ENCODE peak calls at places on chromosome 14, in seven cellular contexts. One of them, this sample, is unnamed.

GRCh38 chr14:94581127-94581999 is at the start of gene SERPINA5:
- DNase-seq in central memory CD4-positive, alpha-beta T cell: no peak
- DNase-seq in H54: peak
- DNase-seq in A172: peak
- DNase-seq in non-pigmented ciliary epithelial cell: no peak
- DNase-seq in NK-92 treated with Interleukin-12 subunit alpha and Interleukin-12 subunit beta, amount 100 ng/mL, for 24 hours: no peak
- DNase-seq in lower leg skin: peak
- DNase-seq in this sample: no peak

GRCh38 chr14:81534510-81535074 is 939 bp upstream of the SEL1L start:
- DNase-seq in non-pigmented ciliary epithelial cell: no peak
- DNase-seq in A172: no peak
- DNase-seq in NK-92 treated with Interleukin-12 subunit alpha and Interleukin-12 subunit beta, amount 100 ng/mL, for 24 hours: no peak
- DNase-seq in central memory CD4-positive, alpha-beta T cell: no peak
- DNase-seq in lower leg skin: no peak
- DNase-seq in H54: no peak
- DNase-seq in this sample: no peak

GRCh38 chr14:105855893-105856675 is 329.7 kb downstream of the TMEM121 start:
- DNase-seq in central memory CD4-positive, alpha-beta T cell: no peak
- DNase-seq in A172: no peak
- DNase-seq in non-pigmented ciliary epithelial cell: no peak
- DNase-seq in H54: no peak
- DNase-seq in lower leg skin: peak
- DNase-seq in NK-92 treated with Interleukin-12 subunit alpha and Interleukin-12 subunit beta, amount 100 ng/mL, for 24 hours: no peak
- DNase-seq in this sample: no peak

GRCh38 chr14:50342211-50343080 is 30.3 kb downstream of the DMAC2L start:
- DNase-seq in H54: no peak
- DNase-seq in A172: peak
- DNase-seq in lower leg skin: peak
- DNase-seq in non-pigmented ciliary epithelial cell: no peak
- DNase-seq in central memory CD4-positive, alpha-beta T cell: no peak
- DNase-seq in NK-92 treated with Interleukin-12 subunit alpha and Interleukin-12 subunit beta, amount 100 ng/mL, for 24 hours: peak
- DNase-seq in this sample: peak

GRCh38 chr14:105549481-105549880 is 23.1 kb downstream of the TMEM121 start:
- DNase-seq in A172: no peak
- DNase-seq in lower leg skin: no peak
- DNase-seq in central memory CD4-positive, alpha-beta T cell: no peak
- DNase-seq in non-pigmented ciliary epithelial cell: no peak
- DNase-seq in NK-92 treated with Interleukin-12 subunit alpha and Interleukin-12 subunit beta, amount 100 ng/mL, for 24 hours: no peak
- DNase-seq in H54: no peak
- DNase-seq in this sample: no peak

GRCh38 chr14:74584966-74585365 is 27.1 kb downstream of the LTBP2 start:
- DNase-seq in lower leg skin: no peak
- DNase-seq in A172: no peak
- DNase-seq in non-pigmented ciliary epithelial cell: no peak
- DNase-seq in central memory CD4-positive, alpha-beta T cell: no peak
- DNase-seq in H54: no peak
- DNase-seq in NK-92 treated with Interleukin-12 subunit alpha and Interleukin-12 subunit beta, amount 100 ng/mL, for 24 hours: no peak
- DNase-seq in this sample: no peak

GRCh38 chr14:58572092-58572853 is 65.5 kb upstream of the DACT1 start:
- DNase-seq in central memory CD4-positive, alpha-beta T cell: peak
- DNase-seq in A172: peak
- DNase-seq in non-pigmented ciliary epithelial cell: peak
- DNase-seq in NK-92 treated with Interleukin-12 subunit alpha and Interleukin-12 subunit beta, amount 100 ng/mL, for 24 hours: no peak
- DNase-seq in lower leg skin: no peak
- DNase-seq in H54: no peak
- DNase-seq in this sample: no peak

GRCh38 chr14:87148655-87149054 is 844.3 kb downstream of the GALC start:
- DNase-seq in central memory CD4-positive, alpha-beta T cell: no peak
- DNase-seq in NK-92 treated with Interleukin-12 subunit alpha and Interleukin-12 subunit beta, amount 100 ng/mL, for 24 hours: no peak
- DNase-seq in H54: no peak
- DNase-seq in A172: no peak
- DNase-seq in non-pigmented ciliary epithelial cell: no peak
- DNase-seq in lower leg skin: no peak
- DNase-seq in this sample: no peak

GRCh38 chr14:48350971-48351370 is 675.6 kb upstream of the MDGA2 start:
- DNase-seq in non-pigmented ciliary epithelial cell: peak
- DNase-seq in NK-92 treated with Interleukin-12 subunit alpha and Interleukin-12 subunit beta, amount 100 ng/mL, for 24 hours: no peak
- DNase-seq in lower leg skin: no peak
- DNase-seq in H54: no peak
- DNase-seq in central memory CD4-positive, alpha-beta T cell: no peak
- DNase-seq in A172: peak
- DNase-seq in this sample: no peak

GRCh38 chr14:54105406-54105805 is 148.8 kb upstream of the BMP4 start:
- DNase-seq in A172: no peak
- DNase-seq in non-pigmented ciliary epithelial cell: no peak
- DNase-seq in lower leg skin: no peak
- DNase-seq in H54: no peak
- DNase-seq in NK-92 treated with Interleukin-12 subunit alpha and Interleukin-12 subunit beta, amount 100 ng/mL, for 24 hours: no peak
- DNase-seq in central memory CD4-positive, alpha-beta T cell: no peak
- DNase-seq in this sample: no peak

GRCh38 chr14:50320279-50320678 is 8.2 kb downstream of the DMAC2L start:
- DNase-seq in A172: no peak
- DNase-seq in NK-92 treated with Interleukin-12 subunit alpha and Interleukin-12 subunit beta, amount 100 ng/mL, for 24 hours: peak
- DNase-seq in non-pigmented ciliary epithelial cell: no peak
- DNase-seq in central memory CD4-positive, alpha-beta T cell: no peak
- DNase-seq in lower leg skin: no peak
- DNase-seq in H54: no peak
- DNase-seq in this sample: no peak

GRCh38 chr14:34355584-34356266 is 106.3 kb downstream of the SPTSSA start:
- DNase-seq in H54: no peak
- DNase-seq in central memory CD4-positive, alpha-beta T cell: no peak
- DNase-seq in non-pigmented ciliary epithelial cell: peak
- DNase-seq in NK-92 treated with Interleukin-12 subunit alpha and Interleukin-12 subunit beta, amount 100 ng/mL, for 24 hours: no peak
- DNase-seq in lower leg skin: no peak
- DNase-seq in A172: peak
- DNase-seq in this sample: peak

GRCh38 chr14:89723930-89724915 is 230.3 kb downstream of the EFCAB11 start:
- DNase-seq in non-pigmented ciliary epithelial cell: no peak
- DNase-seq in NK-92 treated with Interleukin-12 subunit alpha and Interleukin-12 subunit beta, amount 100 ng/mL, for 24 hours: no peak
- DNase-seq in H54: no peak
- DNase-seq in lower leg skin: no peak
- DNase-seq in central memory CD4-positive, alpha-beta T cell: peak
- DNase-seq in A172: no peak
- DNase-seq in this sample: no peak

GRCh38 chr14:100523536-100524025 is 63.6 kb downstream of the BEGAIN start:
- DNase-seq in H54: no peak
- DNase-seq in non-pigmented ciliary epithelial cell: no peak
- DNase-seq in lower leg skin: peak
- DNase-seq in central memory CD4-positive, alpha-beta T cell: no peak
- DNase-seq in NK-92 treated with Interleukin-12 subunit alpha and Interleukin-12 subunit beta, amount 100 ng/mL, for 24 hours: no peak
- DNase-seq in A172: no peak
- DNase-seq in this sample: peak

GRCh38 chr14:71437870-71438269 is 494.4 kb upstream of the RGS6 start:
- DNase-seq in H54: no peak
- DNase-seq in non-pigmented ciliary epithelial cell: no peak
- DNase-seq in NK-92 treated with Interleukin-12 subunit alpha and Interleukin-12 subunit beta, amount 100 ng/mL, for 24 hours: no peak
- DNase-seq in central memory CD4-positive, alpha-beta T cell: peak
- DNase-seq in A172: no peak
- DNase-seq in lower leg skin: no peak
- DNase-seq in this sample: no peak

GRCh38 chr14:104647467-104648063 is 41.9 kb upstream of the INF2 start:
- DNase-seq in NK-92 treated with Interleukin-12 subunit alpha and Interleukin-12 subunit beta, amount 100 ng/mL, for 24 hours: no peak
- DNase-seq in A172: no peak
- DNase-seq in lower leg skin: no peak
- DNase-seq in H54: no peak
- DNase-seq in central memory CD4-positive, alpha-beta T cell: no peak
- DNase-seq in non-pigmented ciliary epithelial cell: no peak
- DNase-seq in this sample: no peak

GRCh38 chr14:103395245-103395644 is 10.0 kb downstream of the MARK3 start:
- DNase-seq in H54: no peak
- DNase-seq in NK-92 treated with Interleukin-12 subunit alpha and Interleukin-12 subunit beta, amount 100 ng/mL, for 24 hours: no peak
- DNase-seq in A172: no peak
- DNase-seq in non-pigmented ciliary epithelial cell: no peak
- DNase-seq in lower leg skin: no peak
- DNase-seq in central memory CD4-positive, alpha-beta T cell: peak
- DNase-seq in this sample: no peak

GRCh38 chr14:76293221-76293620 is 82.7 kb upstream of the ESRRB start:
- DNase-seq in NK-92 treated with Interleukin-12 subunit alpha and Interleukin-12 subunit beta, amount 100 ng/mL, for 24 hours: no peak
- DNase-seq in A172: no peak
- DNase-seq in central memory CD4-positive, alpha-beta T cell: no peak
- DNase-seq in non-pigmented ciliary epithelial cell: no peak
- DNase-seq in lower leg skin: peak
- DNase-seq in H54: no peak
- DNase-seq in this sample: no peak

GRCh38 chr14:78683206-78683605 is 513.0 kb downstream of the NRXN3 start:
- DNase-seq in non-pigmented ciliary epithelial cell: no peak
- DNase-seq in A172: no peak
- DNase-seq in lower leg skin: no peak
- DNase-seq in central memory CD4-positive, alpha-beta T cell: no peak
- DNase-seq in NK-92 treated with Interleukin-12 subunit alpha and Interleukin-12 subunit beta, amount 100 ng/mL, for 24 hours: no peak
- DNase-seq in H54: no peak
- DNase-seq in this sample: no peak

GRCh38 chr14:23562822-23563472 is 4.6 kb downstream of the AP1G2 start:
- DNase-seq in H54: no peak
- DNase-seq in central memory CD4-positive, alpha-beta T cell: peak
- DNase-seq in lower leg skin: no peak
- DNase-seq in non-pigmented ciliary epithelial cell: no peak
- DNase-seq in A172: peak
- DNase-seq in NK-92 treated with Interleukin-12 subunit alpha and Interleukin-12 subunit beta, amount 100 ng/mL, for 24 hours: no peak
- DNase-seq in this sample: peak

GRCh38 chr14:94748667-94749347 is 21.1 kb downstream of the GSC start:
- DNase-seq in A172: peak
- DNase-seq in lower leg skin: no peak
- DNase-seq in non-pigmented ciliary epithelial cell: no peak
- DNase-seq in H54: no peak
- DNase-seq in central memory CD4-positive, alpha-beta T cell: no peak
- DNase-seq in NK-92 treated with Interleukin-12 subunit alpha and Interleukin-12 subunit beta, amount 100 ng/mL, for 24 hours: peak
- DNase-seq in this sample: peak

GRCh38 chr14:76647699-76648298 is 113.5 kb upstream of the VASH1 start:
- DNase-seq in A172: peak
- DNase-seq in non-pigmented ciliary epithelial cell: peak
- DNase-seq in H54: peak
- DNase-seq in NK-92 treated with Interleukin-12 subunit alpha and Interleukin-12 subunit beta, amount 100 ng/mL, for 24 hours: no peak
- DNase-seq in central memory CD4-positive, alpha-beta T cell: peak
- DNase-seq in lower leg skin: peak
- DNase-seq in this sample: peak

This sample was measured in NCI-H1694 treated with DMSO at 0.1 percent for 48 hours.